ENCODE peak calls at places on chromosome 12, in six cellular contexts. One of them, this sample, is unnamed.

GRCh38 chr12:97716356-97716755 is 253.8 kb downstream of the RMST start:
- DNase-seq in IMR-90: no peak
- DNase-seq in H9: peak; percentile 40
- DNase-seq in tibial nerve: no peak
- DNase-seq in A549: peak; percentile 13
- DNase-seq in small intestine: no peak
- DNase-seq in this sample: no peak

GRCh38 chr12:131120831-131121271 is 167.1 kb downstream of the ADGRD1 start:
- DNase-seq in IMR-90: no peak
- DNase-seq in H9: peak; percentile 38
- DNase-seq in tibial nerve: peak; percentile 4
- DNase-seq in A549: no peak
- DNase-seq in small intestine: no peak
- DNase-seq in this sample: no peak

GRCh38 chr12:2535583-2536187 is 259.1 kb upstream of the FKBP4 start:
- DNase-seq in IMR-90: peak; percentile 20
- DNase-seq in H9: no peak
- DNase-seq in tibial nerve: no peak
- DNase-seq in A549: no peak
- DNase-seq in small intestine: no peak
- DNase-seq in this sample: no peak

GRCh38 chr12:53381739-53382630 is 2.0 kb downstream of the SP1 start:
- DNase-seq in IMR-90: peak; percentile 44
- DNase-seq in H9: peak; percentile 72
- DNase-seq in tibial nerve: peak; percentile 45
- DNase-seq in A549: peak; percentile 85
- DNase-seq in small intestine: peak; percentile 66
- DNase-seq in this sample: no peak

GRCh38 chr12:14537088-14537487 is 30.6 kb downstream of the PLBD1 start:
- DNase-seq in IMR-90: no peak
- DNase-seq in H9: no peak
- DNase-seq in tibial nerve: no peak
- DNase-seq in A549: no peak
- DNase-seq in small intestine: no peak
- DNase-seq in this sample: no peak

GRCh38 chr12:31740618-31741017 is 11.8 kb upstream of the AMN1 start:
- DNase-seq in IMR-90: no peak
- DNase-seq in H9: no peak
- DNase-seq in tibial nerve: no peak
- DNase-seq in A549: no peak
- DNase-seq in small intestine: no peak
- DNase-seq in this sample: no peak

GRCh38 chr12:109247831-109248654 is 61.0 kb downstream of the FOXN4 start:
- DNase-seq in IMR-90: no peak
- DNase-seq in H9: no peak
- DNase-seq in tibial nerve: no peak
- DNase-seq in A549: peak; percentile 49
- DNase-seq in small intestine: peak; percentile 90
- DNase-seq in this sample: no peak

GRCh38 chr12:89768586-89769482 is 60.2 kb upstream of the ATP2B1 start:
- DNase-seq in IMR-90: peak; percentile 98
- DNase-seq in H9: no peak
- DNase-seq in tibial nerve: no peak
- DNase-seq in A549: peak; percentile 78
- DNase-seq in small intestine: peak; percentile 83
- DNase-seq in this sample: peak; percentile 79

GRCh38 chr12:121038861-121039654 is at the start of gene OASL:
- DNase-seq in IMR-90: no peak
- DNase-seq in H9: no peak
- DNase-seq in tibial nerve: no peak
- DNase-seq in A549: no peak
- DNase-seq in small intestine: peak; percentile 71
- DNase-seq in this sample: no peak

GRCh38 chr12:107622005-107622404 is 63.6 kb upstream of the PWP1 start:
- DNase-seq in IMR-90: peak; percentile 3
- DNase-seq in H9: peak; percentile 76
- DNase-seq in tibial nerve: no peak
- DNase-seq in A549: peak; percentile 47
- DNase-seq in small intestine: peak; percentile 9
- DNase-seq in this sample: no peak

GRCh38 chr12:124548854-124549378 is 18.5 kb downstream of the NCOR2 start:
- DNase-seq in IMR-90: peak; percentile 87
- DNase-seq in H9: no peak
- DNase-seq in tibial nerve: no peak
- DNase-seq in A549: no peak
- DNase-seq in small intestine: no peak
- DNase-seq in this sample: peak; percentile 67

GRCh38 chr12:124694846-124695497 is 127.6 kb upstream of the NCOR2 start:
- DNase-seq in IMR-90: peak; percentile 91
- DNase-seq in H9: peak; percentile 29
- DNase-seq in tibial nerve: no peak
- DNase-seq in A549: no peak
- DNase-seq in small intestine: no peak
- DNase-seq in this sample: no peak

GRCh38 chr12:97276198-97276580 is 186.4 kb upstream of the RMST start:
- DNase-seq in IMR-90: no peak
- DNase-seq in H9: peak; percentile 64
- DNase-seq in tibial nerve: no peak
- DNase-seq in A549: no peak
- DNase-seq in small intestine: no peak
- DNase-seq in this sample: no peak

GRCh38 chr12:108744021-108744897 is 12.9 kb upstream of the CORO1C start:
- DNase-seq in IMR-90: no peak
- DNase-seq in H9: no peak
- DNase-seq in tibial nerve: no peak
- DNase-seq in A549: no peak
- DNase-seq in small intestine: no peak
- DNase-seq in this sample: no peak

GRCh38 chr12:107042801-107043200 is 50.5 kb downstream of the CRY1 start:
- DNase-seq in IMR-90: no peak
- DNase-seq in H9: no peak
- DNase-seq in tibial nerve: no peak
- DNase-seq in A549: no peak
- DNase-seq in small intestine: peak; percentile 98
- DNase-seq in this sample: no peak

GRCh38 chr12:104473374-104473983 is 16.7 kb downstream of the CHST11 start:
- DNase-seq in IMR-90: no peak
- DNase-seq in H9: no peak
- DNase-seq in tibial nerve: no peak
- DNase-seq in A549: no peak
- DNase-seq in small intestine: no peak
- DNase-seq in this sample: no peak

GRCh38 chr12:43540474-43540873 is 11.5 kb downstream of the ADAMTS20 start:
- DNase-seq in IMR-90: no peak
- DNase-seq in H9: no peak
- DNase-seq in tibial nerve: no peak
- DNase-seq in A549: no peak
- DNase-seq in small intestine: no peak
- DNase-seq in this sample: no peak

GRCh38 chr12:101935769-101936741 is 58.7 kb downstream of the DRAM1 start:
- DNase-seq in IMR-90: peak; percentile 99
- DNase-seq in H9: no peak
- DNase-seq in tibial nerve: peak; percentile 21
- DNase-seq in A549: no peak
- DNase-seq in small intestine: no peak
- DNase-seq in this sample: peak; percentile 93

DNA sequence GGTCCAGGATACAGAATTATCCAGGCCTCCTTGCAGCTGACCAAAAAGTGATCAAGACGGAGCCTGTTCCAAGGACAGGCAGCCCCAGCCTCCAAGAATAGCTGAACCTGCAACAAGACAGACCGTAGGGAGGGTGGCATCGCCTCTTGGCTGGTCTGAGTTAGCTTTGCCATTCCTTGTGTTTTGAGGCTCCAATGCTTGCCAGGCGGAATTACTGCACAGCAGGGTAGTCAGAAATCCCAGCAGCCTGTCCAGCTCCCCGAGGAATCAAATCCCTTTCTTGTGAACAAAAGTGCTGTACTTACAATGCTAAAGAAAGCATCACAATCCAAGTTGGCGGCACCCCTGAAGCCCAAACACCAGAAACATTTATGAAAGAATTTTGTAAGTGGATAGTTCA is 246.9 kb downstream of the TMEM132C start:
- DNase-seq in IMR-90: no peak
- DNase-seq in H9: no peak
- DNase-seq in tibial nerve: no peak
- DNase-seq in A549: no peak
- DNase-seq in small intestine: no peak
- DNase-seq in this sample: no peak
- H3K27ac ChIP-seq in IMR-90: no peak overlapping the region
- H3K27ac ChIP-seq in H9: no peak overlapping the region
- H3K27ac ChIP-seq in tibial nerve: no peak overlapping the region
- H3K27ac ChIP-seq in A549: no peak overlapping the region
- H3K27ac ChIP-seq in small intestine: no peak overlapping the region
- H3K27ac ChIP-seq in this sample: no peak overlapping the region

DNA sequence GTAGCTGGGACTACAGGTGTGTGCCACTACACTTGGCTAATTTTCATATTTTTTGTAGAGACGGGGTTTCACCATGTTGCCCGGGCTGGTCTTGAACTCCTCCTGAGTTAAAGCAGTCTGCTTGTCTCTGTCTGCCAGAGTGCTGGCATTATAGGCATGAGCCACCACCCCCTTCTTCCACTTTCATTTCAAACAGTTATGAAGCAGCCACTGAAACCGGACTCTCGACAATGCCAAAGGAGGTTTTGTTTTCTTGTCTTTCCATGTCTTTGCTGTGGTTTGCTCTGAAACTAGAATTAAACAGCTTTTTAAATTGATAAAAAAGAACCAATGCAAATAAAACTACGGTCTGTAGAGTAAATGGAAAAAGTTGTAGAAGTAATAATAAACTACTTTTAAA is 30.4 kb downstream of the RAP1B start:
- DNase-seq in IMR-90: no peak
- DNase-seq in H9: no peak
- DNase-seq in tibial nerve: no peak
- DNase-seq in A549: no peak
- DNase-seq in small intestine: no peak
- DNase-seq in this sample: no peak
- H3K27ac ChIP-seq in IMR-90: no peak overlapping the region
- H3K27ac ChIP-seq in H9: no peak overlapping the region
- H3K27ac ChIP-seq in tibial nerve: peak overlapping the region; percentile 58
- H3K27ac ChIP-seq in A549: no peak overlapping the region
- H3K27ac ChIP-seq in small intestine: no peak overlapping the region
- H3K27ac ChIP-seq in this sample: peak overlapping the region; percentile 24

GRCh38 chr12:65827827-65828231 is 3.5 kb downstream of the HMGA2 start:
- DNase-seq in IMR-90: no peak
- DNase-seq in H9: no peak
- DNase-seq in tibial nerve: no peak
- DNase-seq in A549: no peak
- DNase-seq in small intestine: no peak
- DNase-seq in this sample: no peak

GRCh38 chr12:65825323-65825572 is 965 bp downstream of the HMGA2 start:
- DNase-seq in IMR-90: no peak
- DNase-seq in H9: no peak
- DNase-seq in tibial nerve: no peak
- DNase-seq in A549: no peak
- DNase-seq in small intestine: no peak
- DNase-seq in this sample: no peak

GRCh38 chr12:65828711-65829339 is 4.5 kb downstream of the HMGA2 start:
- DNase-seq in IMR-90: no peak
- DNase-seq in H9: no peak
- DNase-seq in tibial nerve: no peak
- DNase-seq in A549: no peak
- DNase-seq in small intestine: no peak
- DNase-seq in this sample: no peak

GRCh38 chr12:65825573-65826512 is 1.6 kb downstream of the HMGA2 start:
- DNase-seq in IMR-90: peak; percentile 41
- DNase-seq in H9: peak; percentile 58
- DNase-seq in tibial nerve: no peak
- DNase-seq in A549: peak; percentile 43
- DNase-seq in small intestine: peak; percentile 41
- DNase-seq in this sample: no peak

GRCh38 chr12:65826513-65827171 is 2.4 kb downstream of the HMGA2 start:
- DNase-seq in IMR-90: peak; percentile 67
- DNase-seq in H9: no peak
- DNase-seq in tibial nerve: no peak
- DNase-seq in A549: peak; percentile 11
- DNase-seq in small intestine: no peak
- DNase-seq in this sample: no peak
- H3K27ac ChIP-seq in IMR-90: peak overlapping the region; percentile 99
- H3K27ac ChIP-seq in H9: no peak overlapping the region
- H3K27ac ChIP-seq in tibial nerve: no peak overlapping the region
- H3K27ac ChIP-seq in A549: peak overlapping the region; percentile 90
- H3K27ac ChIP-seq in small intestine: no peak overlapping the region
- H3K27ac ChIP-seq in this sample: peak overlapping the region; percentile 93

GRCh38 chr12:130087222-130087621 is 75.0 kb upstream of the FZD10 start:
- DNase-seq in IMR-90: no peak
- DNase-seq in H9: no peak
- DNase-seq in tibial nerve: no peak
- DNase-seq in A549: no peak
- DNase-seq in small intestine: no peak
- DNase-seq in this sample: no peak
- H3K27ac ChIP-seq in IMR-90: no peak overlapping the region
- H3K27ac ChIP-seq in H9: no peak overlapping the region
- H3K27ac ChIP-seq in tibial nerve: no peak overlapping the region
- H3K27ac ChIP-seq in A549: no peak overlapping the region
- H3K27ac ChIP-seq in small intestine: no peak overlapping the region
- H3K27ac ChIP-seq in this sample: no peak overlapping the region

DNA sequence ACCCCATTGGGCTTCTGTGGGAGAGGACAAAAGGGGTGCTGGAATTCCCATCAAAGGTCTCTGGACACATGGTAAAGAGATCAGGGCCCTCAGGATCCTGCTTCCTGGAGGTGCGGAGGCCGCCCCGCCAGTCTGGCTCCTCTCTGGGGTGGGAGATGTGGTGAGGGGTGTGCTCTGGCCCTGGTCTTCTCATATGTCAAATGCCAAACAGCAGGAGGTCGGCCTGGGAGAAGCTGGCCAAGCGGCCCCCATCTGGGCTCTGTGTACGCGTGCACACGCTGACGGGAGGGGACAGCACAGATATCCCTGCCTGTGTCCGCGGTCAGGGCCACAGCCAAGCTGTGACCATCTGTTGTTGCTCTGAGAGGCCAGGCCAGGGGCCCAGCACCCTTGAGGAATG is 14.1 kb downstream of the FIGNL2 start:
- DNase-seq in IMR-90: no peak
- DNase-seq in H9: no peak
- DNase-seq in tibial nerve: no peak
- DNase-seq in A549: no peak
- DNase-seq in small intestine: no peak
- DNase-seq in this sample: no peak
- H3K27ac ChIP-seq in IMR-90: no peak overlapping the region
- H3K27ac ChIP-seq in H9: no peak overlapping the region
- H3K27ac ChIP-seq in tibial nerve: no peak overlapping the region
- H3K27ac ChIP-seq in A549: no peak overlapping the region
- H3K27ac ChIP-seq in small intestine: no peak overlapping the region
- H3K27ac ChIP-seq in this sample: no peak overlapping the region

DNA sequence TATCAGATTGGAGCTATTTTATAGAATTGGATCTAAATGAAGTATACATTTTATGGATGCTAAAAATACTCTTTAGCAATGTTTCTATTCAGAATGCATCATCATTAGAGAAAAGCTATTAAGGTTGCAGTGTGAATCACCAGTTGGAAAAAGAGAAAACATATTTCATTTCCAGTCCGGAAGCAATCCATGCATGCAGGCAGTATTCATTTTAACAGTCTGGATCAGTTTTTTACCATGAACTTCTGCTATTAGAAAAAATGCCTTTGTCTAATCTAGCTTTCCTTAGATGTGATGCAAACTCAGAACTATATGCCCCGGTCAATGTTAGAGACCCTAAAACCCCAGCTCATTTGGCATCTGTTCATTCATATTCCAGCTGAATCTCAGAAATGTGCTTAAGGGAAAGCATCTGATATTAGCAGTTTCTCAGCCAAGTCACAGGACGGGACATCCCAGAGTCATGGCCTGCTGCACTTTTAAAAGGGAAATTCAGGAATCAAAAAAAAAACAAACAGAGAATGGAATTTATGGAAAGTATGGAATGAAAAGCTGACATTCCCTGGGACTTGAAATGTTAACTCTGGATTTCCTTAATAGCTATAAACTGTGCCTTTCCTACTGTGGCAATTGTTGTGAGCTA is 8.5 kb downstream of the IRAK3 start:
- DNase-seq in IMR-90: peak; percentile 21
- DNase-seq in H9: no peak
- DNase-seq in tibial nerve: no peak
- DNase-seq in A549: no peak
- DNase-seq in small intestine: no peak
- DNase-seq in this sample: no peak
- H3K27ac ChIP-seq in IMR-90: no peak overlapping the region
- H3K27ac ChIP-seq in H9: no peak overlapping the region
- H3K27ac ChIP-seq in tibial nerve: no peak overlapping the region
- H3K27ac ChIP-seq in A549: no peak overlapping the region
- H3K27ac ChIP-seq in small intestine: no peak overlapping the region
- H3K27ac ChIP-seq in this sample: no peak overlapping the region